ENCODE peak calls at places on chromosomes 13 and 19, in four cellular contexts. T is HCT116, V is hepatocyte, A is OCI-LY7. D is an unnamed sample.

GRCh38 chr19:46975918-46976782 is 43.5 kb upstream of the NPAS1 start:
- DNase-seq in T (peak; percentile 3), A (no peak), V (peak; percentile 76), D (peak; percentile 98)

GRCh38 chr13:46595136-46595917 is 42.4 kb downstream of the LRCH1 start:
- DNase-seq in T (no peak), A (peak; percentile 94), V (no peak), D (peak; percentile 49)

GRCh38 chr19:38721977-38722773 is 22.1 kb downstream of the CAPN12 start:
- DNase-seq in A (no peak), V (no peak), T (no peak), D (no peak)

GRCh38 chr19:35135389-35135909 is 590 bp upstream of the LGI4 start:
- DNase-seq in V (peak; percentile 88), T (peak; percentile 51), A (peak; percentile 79), D (peak; percentile 67)

GRCh38 chr19:15252398-15253018 is 20.3 kb upstream of the EPHX3 start:
- DNase-seq in T (no peak), V (no peak), A (no peak), D (peak; percentile 77)

GRCh38 chr19:5696196-5697021 is 6.3 kb downstream of the RPL36 start:
- DNase-seq in A (no peak), T (no peak), V (no peak), D (no peak)

GRCh38 chr13:109401307-109401706 is 385.1 kb downstream of the IRS2 start:
- DNase-seq in V (no peak), A (no peak), T (no peak), D (no peak)

GRCh38 chr13:79434578-79434977 is 28.5 kb upstream of the RBM26 start:
- DNase-seq in V (no peak), A (no peak), T (no peak), D (peak; percentile 74)

GRCh38 chr13:50389726-50390125 is 374.5 kb downstream of the KCNRG start:
- DNase-seq in V (no peak), A (no peak), T (no peak), D (no peak)

GRCh38 chr19:8576273-8576993 is 809 bp downstream of the MYO1F start:
- DNase-seq in T (no peak), V (no peak), A (no peak), D (no peak)

GRCh38 chr19:7833225-7834156 is 3.5 kb downstream of the EVI5L start:
- DNase-seq in V (no peak), A (no peak), T (peak; percentile 93), D (peak; percentile 90)

DNA sequence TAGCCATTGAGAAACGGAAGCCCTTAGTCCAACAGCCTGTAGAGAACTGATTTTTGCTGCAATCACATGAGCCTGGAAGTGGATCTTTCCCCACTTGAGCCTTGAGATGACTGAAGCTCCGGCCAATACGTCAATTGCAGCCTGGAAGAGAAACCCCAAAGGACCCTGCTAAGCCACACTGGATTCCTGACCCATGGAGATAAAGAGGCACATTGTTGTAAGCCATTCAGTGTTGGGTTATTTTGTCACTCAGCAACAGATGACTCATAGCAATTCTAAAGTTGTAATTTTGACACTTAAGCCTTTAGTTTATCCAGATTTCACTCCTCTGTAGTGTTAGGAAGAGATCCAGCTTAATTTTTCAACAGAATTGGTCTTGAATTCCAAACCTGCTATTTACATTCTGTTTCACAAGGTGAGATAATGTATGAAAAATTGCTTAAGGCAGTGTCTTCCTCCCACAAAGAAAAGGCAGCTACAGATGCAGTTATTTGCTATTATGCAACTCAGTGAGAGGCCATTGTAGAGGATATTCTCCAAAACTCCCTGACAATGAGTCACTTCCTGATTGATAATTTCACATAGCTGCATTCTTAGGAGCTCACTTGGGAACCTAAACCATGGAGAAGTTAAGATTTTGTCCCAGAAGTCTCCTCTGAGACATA is 59.4 kb upstream of the TSHZ3 start:
- DNase-seq in A (no peak), V (peak; percentile 38), T (no peak), D (peak; percentile 90)
- H3K9me2 ChIP-seq in A (no peaks in the 10 kb centered on the region), V (no peaks in the 10 kb centered on the region), T (no peaks in the 10 kb centered on the region), D (no peaks in the 10 kb centered on the region)

DNA sequence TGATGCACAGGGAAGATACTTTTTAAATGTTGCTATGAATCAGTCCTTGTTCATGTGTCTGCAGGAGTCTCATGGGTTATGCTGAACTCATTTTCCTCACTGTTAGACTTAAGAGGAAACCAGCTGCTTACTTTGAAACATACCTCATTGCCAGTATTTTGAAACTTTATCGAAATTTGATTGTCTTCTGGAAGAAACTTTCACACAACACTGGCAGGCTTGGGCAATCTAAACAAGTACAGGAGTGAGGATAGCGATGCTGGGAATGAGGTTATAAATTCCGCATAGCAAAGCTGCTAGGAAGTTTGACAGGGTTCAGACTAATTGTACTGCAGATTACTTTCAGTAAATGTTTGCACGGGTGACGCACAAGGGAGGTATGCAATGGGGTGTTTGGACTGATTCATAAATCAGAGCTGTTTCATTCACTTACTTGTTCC is 245.7 kb downstream of the DNAJC15 start:
- DNase-seq in A (no peak), T (no peak), V (peak; percentile 86), D (peak; percentile 92)
- H3K4me2 ChIP-seq in A (no peak overlapping the region), T (no peak overlapping the region), V (peak overlapping the region; percentile 48), D (peak overlapping the region; percentile 82)

GRCh38 chr13:35879111-35879510 is 252.1 kb downstream of the DCLK1 start:
- DNase-seq in A (no peak), V (no peak), T (no peak), D (no peak)
- H3K9me2 ChIP-seq in A (no peaks in the 10 kb centered on the region), V (no peaks in the 10 kb centered on the region), T (no peaks in the 10 kb centered on the region), D (no peaks in the 10 kb centered on the region)

GRCh38 chr19:45505151-45505995 is 1.9 kb upstream of the VASP start:
- DNase-seq in V (no peak), A (no peak), T (no peak), D (peak; percentile 64)
- H3K4me2 ChIP-seq in V (peak overlapping the region; percentile 91), A (peak overlapping the region; percentile 99), T (peak overlapping the region; percentile 99), D (no peak overlapping the region)

GRCh38 chr13:24650157-24650556 is 30.1 kb upstream of the ATP12A start:
- DNase-seq in A (no peak), V (no peak), T (no peak), D (peak; percentile 79)

GRCh38 chr13:24651718-24652345 is 28.4 kb upstream of the ATP12A start:
- DNase-seq in A (no peak), T (no peak), V (peak; percentile 72), D (no peak)

GRCh38 chr13:24652346-24652745 is 27.9 kb upstream of the ATP12A start:
- DNase-seq in A (no peak), T (no peak), V (no peak), D (no peak)

GRCh38 chr13:24659239-24659638 is 21.0 kb upstream of the ATP12A start:
- DNase-seq in A (no peak), V (no peak), T (no peak), D (no peak)

GRCh38 chr13:24654741-24655140 is 25.5 kb upstream of the ATP12A start:
- DNase-seq in V (no peak), T (no peak), A (no peak), D (peak; percentile 60)
- H3K9me2 ChIP-seq in V (no peaks in the 10 kb centered on the region), T (no peaks in the 10 kb centered on the region), A (no peaks in the 10 kb centered on the region), D (no peaks in the 10 kb centered on the region)

D was measured in GM23248.